ENCODE peak calls at places on chromosomes 16 and 17, in eight cellular contexts. S, L, J, I, H, V, B and W are unnamed samples. For H3K4me1, the result is how much of the 10 kb centered on the place peaks cover.

GRCh38 chr16:66441586-66442375 is 14.7 kb downstream of the BEAN1 start:
- DNase-seq in J (no peak), S (no peak), B (no peak), H (no peak), V (peak), I (no peak), L (peak), W (peak)

GRCh38 chr16:86092586-86093480 is 193.9 kb downstream of the IRF8 start:
- DNase-seq in H (no peak), L (no peak), V (no peak), J (no peak), S (no peak), I (no peak), B (no peak), W (no peak)

GRCh38 chr16:25148568-25149215 is 37.1 kb downstream of the LCMT1 start:
- DNase-seq in H (no peak), B (peak), J (no peak), L (no peak), V (no peak), S (peak), I (peak), W (no peak)

GRCh38 chr17:49997256-49997735 is 2.3 kb upstream of the DLX3 start:
- DNase-seq in I (no peak), V (peak), J (no peak), L (no peak), S (peak), B (no peak), H (no peak), W (no peak)

GRCh38 chr17:2057714-2058520 is 3.0 kb downstream of the HIC1 start:
- DNase-seq in S (peak), L (no peak), I (peak), V (no peak), H (no peak), J (no peak), B (no peak), W (no peak)

GRCh38 chr16:2036200-2036966 is 9.7 kb downstream of the NHERF2 start:
- DNase-seq in I (no peak), H (no peak), S (no peak), B (no peak), V (no peak), L (no peak), J (no peak), W (no peak)

GRCh38 chr16:87161822-87162676 is 155.1 kb downstream of the C16orf95 start:
- DNase-seq in B (no peak), H (no peak), V (no peak), S (no peak), L (no peak), I (no peak), J (peak), W (no peak)

GRCh38 chr17:73188011-73188410 is 4.8 kb upstream of the COG1 start:
- DNase-seq in H (no peak), J (no peak), L (no peak), B (no peak), V (no peak), I (no peak), S (no peak), W (no peak)

GRCh38 chr16:13351222-13351621 is 449.8 kb downstream of the SHISA9 start:
- DNase-seq in H (no peak), I (no peak), V (no peak), L (no peak), B (no peak), S (peak), J (no peak), W (no peak)

GRCh38 chr17:51595965-51596364 is 335.6 kb downstream of the UTP18 start:
- DNase-seq in S (no peak), I (no peak), L (no peak), J (no peak), H (no peak), B (no peak), V (no peak), W (no peak)

GRCh38 chr16:21610006-21610544 is 10.7 kb downstream of the METTL9 start:
- DNase-seq in I (peak), V (no peak), H (no peak), S (no peak), J (no peak), L (no peak), B (no peak), W (no peak)

GRCh38 chr16:17972460-17972943 is 364.0 kb downstream of the NPIPA8 start:
- DNase-seq in J (no peak), I (no peak), H (no peak), S (no peak), L (no peak), V (no peak), B (no peak), W (no peak)

GRCh38 chr16:65281636-65282035 is 159.8 kb upstream of the CDH11 start:
- DNase-seq in I (peak), S (no peak), V (no peak), L (no peak), B (no peak), J (no peak), H (no peak), W (no peak)

GRCh38 chr17:13419676-13420075 is 182.1 kb downstream of the HS3ST3A1 start:
- DNase-seq in H (no peak), I (no peak), L (no peak), B (no peak), V (no peak), J (no peak), S (no peak), W (no peak)

GRCh38 chr17:78541488-78542237 is 35.5 kb downstream of the DNAH17 start:
- DNase-seq in I (peak), B (no peak), L (peak), J (peak), V (peak), S (no peak), H (peak), W (no peak)

GRCh38 chr16:47695746-47696145 is 234.6 kb downstream of the PHKB start:
- DNase-seq in V (no peak), B (no peak), I (no peak), L (no peak), J (no peak), H (no peak), S (no peak), W (no peak)

GRCh38 chr17:10172241-10172741 is 26.1 kb downstream of the GAS7 start:
- DNase-seq in B (no peak), L (no peak), V (no peak), S (no peak), J (no peak), I (peak), H (no peak), W (no peak)

GRCh38 chr16:89572042-89572441 is 3.5 kb upstream of the CPNE7 start:
- DNase-seq in J (no peak), B (no peak), V (no peak), L (no peak), S (no peak), I (no peak), H (no peak), W (no peak)

GRCh38 chr16:31707743-31708335 is 165.8 kb upstream of the ZNF267 start:
- DNase-seq in I (no peak), V (no peak), B (no peak), J (peak), S (no peak), H (no peak), L (no peak), W (no peak)

GRCh38 chr16:48383877-48384304 is 1.3 kb downstream of the SIAH1 start:
- DNase-seq in V (peak), J (peak), I (peak), B (no peak), H (no peak), L (peak), S (no peak), W (no peak)

GRCh38 chr17:36001862-36002603 is 680 bp upstream of the CCL15 start:
- DNase-seq in S (peak), H (no peak), V (no peak), I (no peak), B (no peak), L (no peak), J (no peak), W (no peak)

GRCh38 chr16:46650224-46650623 is 29.0 kb upstream of the SHCBP1 start:
- DNase-seq in H (no peak), L (peak), S (no peak), B (no peak), V (no peak), I (peak), J (no peak), W (no peak)

GRCh38 chr16:31064882-31065461 is 9.1 kb downstream of the ZNF668 start:
- DNase-seq in H (no peak), B (no peak), J (no peak), S (no peak), V (peak), L (peak), I (no peak), W (peak)

GRCh38 chr16:83742076-83742475 is 65.7 kb upstream of the HSBP1 start:
- DNase-seq in S (no peak), V (no peak), L (no peak), B (no peak), H (no peak), J (no peak), I (no peak), W (no peak)

GRCh38 chr17:68184141-68184571 is 63.7 kb upstream of the AMZ2 start:
- DNase-seq in V (no peak), B (no peak), H (no peak), L (peak), J (no peak), I (no peak), S (peak), W (no peak)

GRCh38 chr17:51563961-51564360 is 303.6 kb downstream of the UTP18 start:
- DNase-seq in J (no peak), L (no peak), B (no peak), S (no peak), H (no peak), I (no peak), V (no peak), W (no peak)

GRCh38 chr17:34913001-34913400 is 48.3 kb downstream of the CCT6B start:
- DNase-seq in B (peak), S (peak), I (peak), J (no peak), L (no peak), V (no peak), H (no peak), W (no peak)

GRCh38 chr17:9363440-9364350 is 211.9 kb downstream of the STX8 start:
- DNase-seq in S (no peak), L (peak), I (no peak), B (no peak), J (no peak), H (peak), V (peak), W (no peak)

GRCh38 chr17:67458203-67458602 is 81.1 kb downstream of the PITPNC1 start:
- DNase-seq in B (no peak), J (no peak), S (no peak), H (no peak), L (no peak), I (no peak), V (no peak), W (no peak)

GRCh38 chr17:29084476-29085148 is 41.7 kb downstream of the PIPOX start:
- DNase-seq in B (no peak), J (no peak), V (no peak), S (no peak), H (no peak), L (peak), I (no peak), W (no peak)

GRCh38 chr17:71830916-71831315 is 289.9 kb upstream of the SOX9 start:
- DNase-seq in H (no peak), L (no peak), V (no peak), J (no peak), B (no peak), I (peak), S (peak), W (no peak)

GRCh38 chr16:11010576-11011221 is 66.3 kb downstream of the CLEC16A start:
- DNase-seq in V (no peak), S (no peak), I (no peak), L (no peak), B (no peak), H (no peak), J (no peak), W (no peak)

GRCh38 chr16:48105456-48105855 is 50.3 kb downstream of the ABCC12 start:
- DNase-seq in J (no peak), V (no peak), B (no peak), I (no peak), H (no peak), S (no peak), L (no peak), W (no peak)

GRCh38 chr17:65314212-65314611 is 177.0 kb downstream of the RGS9 start:
- DNase-seq in V (no peak), L (no peak), H (no peak), J (no peak), B (no peak), S (no peak), I (no peak), W (no peak)

GRCh38 chr16:68859827-68860226 is 16.5 kb downstream of the TANGO6 start:
- DNase-seq in L (no peak), H (no peak), V (no peak), S (no peak), J (no peak), I (no peak), B (no peak), W (no peak)

GRCh38 chr17:2853111-2853721 is 57.0 kb downstream of the RAP1GAP2 start:
- DNase-seq in I (peak), V (peak), L (peak), J (no peak), H (no peak), S (peak), B (no peak), W (peak)

GRCh38 chr17:83057793-83058477 is 21.5 kb upstream of the METRNL start:
- DNase-seq in J (no peak), L (no peak), B (no peak), H (no peak), I (no peak), S (no peak), V (no peak), W (no peak)

GRCh38 chr17:41464682-41465081 is 2.5 kb downstream of the KRT32 start:
- DNase-seq in L (peak), J (no peak), S (no peak), B (no peak), H (peak), V (peak), I (no peak), W (peak)

DNA sequence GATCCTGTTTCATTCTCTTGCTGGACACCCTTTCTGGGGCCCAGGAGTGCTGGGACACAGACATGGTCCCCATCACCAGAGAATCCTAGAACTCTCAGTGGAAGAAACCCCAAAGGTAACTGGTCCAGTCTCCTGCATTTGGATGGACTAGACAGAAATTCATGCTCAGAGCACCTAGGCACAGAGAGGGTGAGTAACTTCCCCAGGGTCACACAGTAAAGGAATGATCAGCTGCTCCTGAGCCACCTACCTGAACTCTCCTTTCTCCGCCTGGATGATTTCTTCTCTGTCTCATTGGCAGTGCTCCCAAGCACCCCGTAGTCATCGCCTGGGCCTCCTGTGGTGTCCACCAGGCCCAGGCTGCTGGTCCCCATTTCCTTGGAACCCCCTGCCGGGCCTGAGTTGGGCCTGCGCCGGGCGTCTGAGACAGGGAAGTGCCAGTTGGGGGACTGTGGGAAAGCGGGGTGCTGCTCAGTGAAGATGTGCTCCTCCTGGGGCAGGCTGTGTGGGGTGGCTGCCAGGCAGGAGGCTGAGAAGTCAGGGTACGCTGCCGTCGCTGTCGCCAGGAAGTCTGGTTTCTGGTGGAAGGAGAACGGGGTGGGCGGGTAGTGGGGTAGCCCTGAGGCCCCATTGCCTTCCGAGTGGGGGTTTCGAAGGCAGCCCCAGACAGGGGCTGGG is 767 bp downstream of the MEOX1 start:
- DNase-seq in I (no peak), S (no peak), J (no peak), B (no peak), V (no peak), L (no peak), H (no peak), W (no peak)
- H3K9ac ChIP-seq in I (no peak), S (no peak), J (no peak), B (no peak), V (no peak), L (no peak), H (no peak), W (no peak)

GRCh38 chr16:84807776-84808175 is 12.0 kb upstream of the CRISPLD2 start:
- DNase-seq in B (no peak), J (no peak), H (no peak), I (no peak), S (no peak), L (no peak), V (no peak), W (no peak)

GRCh38 chr16:84806890-84807258 is 12.9 kb upstream of the CRISPLD2 start:
- DNase-seq in B (no peak), J (no peak), I (no peak), S (no peak), V (no peak), H (no peak), L (no peak), W (no peak)

GRCh38 chr16:84804326-84804725 is 15.5 kb upstream of the CRISPLD2 start:
- DNase-seq in J (no peak), I (no peak), L (no peak), V (no peak), S (no peak), B (no peak), H (no peak), W (no peak)

GRCh38 chr16:84808812-84809211 is 11.0 kb upstream of the CRISPLD2 start:
- DNase-seq in I (no peak), V (no peak), J (peak), L (no peak), H (no peak), B (no peak), S (no peak), W (no peak)

DNA sequence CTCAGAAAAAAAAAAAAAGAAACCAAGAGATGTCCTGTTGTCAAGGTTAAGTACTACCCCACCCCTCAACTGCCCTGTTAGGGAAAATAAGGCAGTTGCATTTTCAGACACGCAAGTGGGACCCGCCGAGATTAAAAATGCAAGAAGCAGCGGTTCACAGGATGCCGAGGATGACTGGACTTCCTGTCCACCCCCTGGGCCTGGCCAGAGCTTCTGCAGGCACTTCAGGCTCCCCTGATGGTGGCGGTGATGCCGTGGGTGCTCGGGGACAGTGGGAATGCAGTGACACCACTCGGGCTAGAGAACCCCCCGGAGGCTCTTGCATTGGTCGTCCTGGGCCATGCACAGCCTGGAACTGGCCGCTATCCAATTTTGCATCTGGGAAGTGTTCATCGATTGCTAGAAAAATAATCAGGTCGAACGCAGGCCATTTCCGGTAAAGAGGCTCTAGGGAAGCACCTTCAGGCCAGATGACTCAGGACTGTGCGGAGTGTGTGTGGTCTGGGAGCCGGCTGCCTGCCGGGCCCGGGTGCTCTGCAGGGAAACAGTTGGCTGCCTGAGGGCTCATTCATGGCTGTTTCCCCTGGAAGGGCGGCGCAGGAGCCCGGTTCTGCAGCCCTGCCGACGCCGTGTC is 13.4 kb upstream of the CRISPLD2 start:
- DNase-seq in J (peak), I (no peak), S (no peak), H (no peak), L (peak), B (no peak), V (peak), W (peak)
- H3K4me1 ChIP-seq in J (under half), I (under half), S (under half), H (under half), L (under half), B (under half), V (under half), W (under half)

GRCh38 chr16:73053379-73054130 is 5.6 kb upstream of the ZFHX3 start:
- DNase-seq in I (peak), S (no peak), L (peak), B (no peak), V (peak), J (no peak), H (peak), W (no peak)

GRCh38 chr16:73053038-73053378 is 5.1 kb upstream of the ZFHX3 start:
- DNase-seq in B (no peak), J (no peak), V (no peak), S (no peak), L (no peak), I (no peak), H (no peak), W (no peak)

GRCh38 chr16:73056383-73056782 is 8.5 kb upstream of the ZFHX3 start:
- DNase-seq in L (no peak), B (no peak), I (no peak), J (no peak), S (no peak), V (no peak), H (no peak), W (no peak)

GRCh38 chr16:73054131-73054496 is 6.2 kb upstream of the ZFHX3 start:
- DNase-seq in B (no peak), S (no peak), I (no peak), L (no peak), J (no peak), V (no peak), H (no peak), W (no peak)

GRCh38 chr16:73054732-73055481 is 7.0 kb upstream of the ZFHX3 start:
- DNase-seq in J (no peak), S (no peak), B (no peak), V (peak), L (peak), H (no peak), I (peak), W (peak)
- H3K9ac ChIP-seq in J (no peak), S (no peak), B (no peak), V (peak), L (peak), H (no peak), I (no peak), W (peak)

GRCh38 chr17:32303861-32304288 is 38.1 kb downstream of the C17orf75 start:
- DNase-seq in V (no peak), H (no peak), I (peak), S (no peak), J (no peak), L (no peak), B (no peak), W (no peak)

GRCh38 chr17:32305049-32305448 is 36.9 kb downstream of the C17orf75 start:
- DNase-seq in J (no peak), V (no peak), I (no peak), B (no peak), H (no peak), L (no peak), S (no peak), W (no peak)

GRCh38 chr17:32299579-32300158 is 34.0 kb downstream of the RHBDL3 start:
- DNase-seq in J (no peak), L (no peak), V (no peak), I (no peak), H (no peak), S (no peak), B (no peak), W (no peak)

GRCh38 chr17:32302037-32302436 is 36.4 kb downstream of the RHBDL3 start:
- DNase-seq in L (no peak), V (no peak), B (no peak), I (no peak), S (no peak), J (no peak), H (no peak), W (no peak)

DNA sequence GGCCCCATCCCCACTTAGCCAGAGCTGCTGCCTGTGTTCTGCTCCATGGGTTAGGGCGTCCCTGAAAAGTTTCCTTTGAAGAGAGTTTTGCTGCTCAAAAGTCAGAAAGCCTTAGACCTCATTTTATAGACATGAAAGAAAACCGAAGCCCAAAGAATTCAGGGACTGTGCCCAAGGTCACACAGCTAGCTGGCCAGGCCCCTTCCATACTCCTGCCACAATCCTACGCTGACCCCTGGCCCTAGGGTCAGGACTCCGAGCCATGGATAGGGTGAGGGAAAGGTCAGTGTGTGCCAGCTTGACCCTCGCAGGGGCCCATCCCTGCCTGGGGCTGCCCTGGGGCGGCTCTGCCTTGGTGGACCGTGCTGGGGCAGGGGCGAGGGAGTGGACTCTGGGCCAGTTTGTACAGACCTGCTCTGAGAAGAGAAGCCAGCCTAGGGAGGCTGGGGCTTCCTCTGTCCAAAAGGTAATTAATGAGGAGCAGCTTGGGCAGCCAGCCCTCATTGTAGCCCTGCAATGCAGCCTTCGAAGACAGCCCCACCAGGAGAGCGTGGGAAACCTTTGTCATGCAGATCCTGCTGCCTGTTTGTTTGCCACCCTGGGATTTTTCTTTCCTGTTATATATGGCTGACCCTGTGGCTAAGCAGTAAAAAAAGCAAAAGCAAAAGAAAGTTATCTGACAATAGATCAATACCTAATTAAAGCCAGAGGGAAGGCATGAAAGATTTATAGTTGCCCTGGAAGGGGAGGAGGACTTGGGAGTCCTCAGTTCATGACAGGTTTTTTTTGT is 37.4 kb downstream of the RHBDL3 start:
- DNase-seq in J (no peak), V (no peak), L (no peak), I (peak), S (peak), B (peak), H (no peak), W (no peak)
- H3K4me1 ChIP-seq in J (under half), V (under half), L (under half), I (under half), S (under half), B (under half), H (under half), W (under half)